ENCODE peak calls at places on chromosomes 7 and 10, in five cellular contexts. S, K, M, N and C are unnamed samples.

GRCh38 chr10:123149568-123150228 is 1.8 kb downstream of the HMX2 start:
- DNase-seq in S (no peak), K (no peak), M (peak), N (peak), C (no peak)

GRCh38 chr10:17029581-17030271 is 99.9 kb downstream of the CUBN start:
- DNase-seq in S (no peak), K (peak), M (peak), N (peak), C (peak)

GRCh38 chr10:95861401-95861800 is 46.4 kb upstream of the CC2D2B start:
- DNase-seq in S (no peak), K (no peak), M (no peak), N (no peak), C (no peak)

GRCh38 chr7:149181136-149181790 is 14.1 kb upstream of the ZNF282 start:
- DNase-seq in S (no peak), K (no peak), M (peak), N (no peak), C (no peak)

GRCh38 chr7:522071-522937 is 2.7 kb upstream of the PDGFA start:
- DNase-seq in S (no peak), K (no peak), M (peak), N (peak), C (peak)

GRCh38 chr10:4941540-4942330 is 21.5 kb upstream of the AKR1C1 start:
- DNase-seq in S (no peak), K (no peak), M (peak), N (no peak), C (peak)

GRCh38 chr7:156898938-156899337 is 6.0 kb upstream of the LMBR1 start:
- DNase-seq in S (no peak), K (no peak), M (no peak), N (no peak), C (peak)

GRCh38 chr10:43230101-43230908 is 36.6 kb downstream of the RASGEF1A start:
- DNase-seq in S (no peak), K (no peak), M (no peak), N (no peak), C (no peak)

GRCh38 chr10:50614444-50615137 is 9.2 kb downstream of the SGMS1 start:
- DNase-seq in S (no peak), K (no peak), M (no peak), N (no peak), C (no peak)